ENCODE peak calls at places on chromosomes 16 and 17, in five cellular contexts. One of them, this sample, is unnamed.

GRCh38 chr16:52238710-52239109 is 308.2 kb downstream of the TOX3 start:
- DNase-seq in small intestine: no peak
- DNase-seq in glutamatergic neuron: no peak
- DNase-seq in BE2C: no peak
- DNase-seq in CD4-positive, alpha-beta memory T cell: no peak
- DNase-seq in this sample: no peak

GRCh38 chr17:73343739-73344454 is 32.1 kb upstream of the CDC42EP4 start:
- DNase-seq in small intestine: no peak
- DNase-seq in CD4-positive, alpha-beta memory T cell: no peak
- DNase-seq in BE2C: peak
- DNase-seq in glutamatergic neuron: peak
- DNase-seq in this sample: no peak

GRCh38 chr17:39867891-39868553 is at the start of gene ZPBP2:
- DNase-seq in CD4-positive, alpha-beta memory T cell: no peak
- DNase-seq in BE2C: no peak
- DNase-seq in glutamatergic neuron: no peak
- DNase-seq in small intestine: peak
- DNase-seq in this sample: no peak

GRCh38 chr17:66548659-66549311 is 246.4 kb downstream of the PRKCA start:
- DNase-seq in small intestine: no peak
- DNase-seq in glutamatergic neuron: no peak
- DNase-seq in BE2C: no peak
- DNase-seq in CD4-positive, alpha-beta memory T cell: no peak
- DNase-seq in this sample: no peak

GRCh38 chr17:46950997-46951621 is 27.9 kb downstream of the RPRML start:
- DNase-seq in CD4-positive, alpha-beta memory T cell: no peak
- DNase-seq in BE2C: peak
- DNase-seq in small intestine: no peak
- DNase-seq in glutamatergic neuron: no peak
- DNase-seq in this sample: peak

GRCh38 chr16:70428178-70428998 is 10.5 kb downstream of the ST3GAL2 start:
- DNase-seq in small intestine: peak
- DNase-seq in glutamatergic neuron: peak
- DNase-seq in BE2C: peak
- DNase-seq in CD4-positive, alpha-beta memory T cell: peak
- DNase-seq in this sample: no peak

GRCh38 chr17:72267601-72268000 is 146.8 kb downstream of the SOX9 start:
- DNase-seq in CD4-positive, alpha-beta memory T cell: no peak
- DNase-seq in small intestine: peak
- DNase-seq in BE2C: no peak
- DNase-seq in glutamatergic neuron: no peak
- DNase-seq in this sample: no peak

GRCh38 chr17:40727447-40728231 is 24.1 kb upstream of the KRT24 start:
- DNase-seq in small intestine: peak
- DNase-seq in BE2C: no peak
- DNase-seq in glutamatergic neuron: no peak
- DNase-seq in CD4-positive, alpha-beta memory T cell: no peak
- DNase-seq in this sample: no peak

GRCh38 chr17:17201907-17202306 is 4.2 kb downstream of the PLD6 start:
- DNase-seq in CD4-positive, alpha-beta memory T cell: no peak
- DNase-seq in glutamatergic neuron: no peak
- DNase-seq in small intestine: no peak
- DNase-seq in BE2C: no peak
- DNase-seq in this sample: no peak

GRCh38 chr16:8848939-8849391 is 19.8 kb downstream of the CARHSP1 start:
- DNase-seq in BE2C: no peak
- DNase-seq in CD4-positive, alpha-beta memory T cell: no peak
- DNase-seq in small intestine: no peak
- DNase-seq in glutamatergic neuron: no peak
- DNase-seq in this sample: no peak

GRCh38 chr17:2701996-2702741 is 9.4 kb downstream of the CLUH start:
- DNase-seq in BE2C: no peak
- DNase-seq in small intestine: no peak
- DNase-seq in CD4-positive, alpha-beta memory T cell: no peak
- DNase-seq in glutamatergic neuron: peak
- DNase-seq in this sample: no peak

GRCh38 chr17:34727601-34728000 is 148.2 kb downstream of the TMEM132E start:
- DNase-seq in CD4-positive, alpha-beta memory T cell: no peak
- DNase-seq in small intestine: no peak
- DNase-seq in glutamatergic neuron: no peak
- DNase-seq in BE2C: no peak
- DNase-seq in this sample: no peak

GRCh38 chr17:52027081-52027480 is 131.4 kb downstream of the CA10 start:
- DNase-seq in BE2C: no peak
- DNase-seq in glutamatergic neuron: no peak
- DNase-seq in small intestine: no peak
- DNase-seq in CD4-positive, alpha-beta memory T cell: no peak
- DNase-seq in this sample: no peak

GRCh38 chr16:88435437-88436355 is 17.4 kb upstream of the ZFPM1 start:
- DNase-seq in BE2C: no peak
- DNase-seq in glutamatergic neuron: no peak
- DNase-seq in small intestine: no peak
- DNase-seq in CD4-positive, alpha-beta memory T cell: no peak
- DNase-seq in this sample: no peak

GRCh38 chr17:80110927-80111701 is 9.7 kb downstream of the GAA start:
- DNase-seq in small intestine: no peak
- DNase-seq in BE2C: no peak
- DNase-seq in glutamatergic neuron: no peak
- DNase-seq in CD4-positive, alpha-beta memory T cell: no peak
- DNase-seq in this sample: no peak

GRCh38 chr16:23539984-23540816 is 16.9 kb downstream of the EARS2 start:
- DNase-seq in BE2C: no peak
- DNase-seq in CD4-positive, alpha-beta memory T cell: no peak
- DNase-seq in small intestine: no peak
- DNase-seq in glutamatergic neuron: no peak
- DNase-seq in this sample: no peak

GRCh38 chr17:52106638-52107261 is 51.8 kb downstream of the CA10 start:
- DNase-seq in BE2C: peak
- DNase-seq in small intestine: peak
- DNase-seq in glutamatergic neuron: peak
- DNase-seq in CD4-positive, alpha-beta memory T cell: peak
- DNase-seq in this sample: peak

GRCh38 chr16:50547340-50547865 is 793 bp upstream of the NKD1 start:
- DNase-seq in BE2C: peak
- DNase-seq in small intestine: peak
- DNase-seq in glutamatergic neuron: peak
- DNase-seq in CD4-positive, alpha-beta memory T cell: peak
- DNase-seq in this sample: peak

GRCh38 chr17:15103785-15104184 is 161.3 kb downstream of the PMP22 start:
- DNase-seq in CD4-positive, alpha-beta memory T cell: no peak
- DNase-seq in glutamatergic neuron: no peak
- DNase-seq in BE2C: no peak
- DNase-seq in small intestine: no peak
- DNase-seq in this sample: no peak

GRCh38 chr16:85564277-85565051 is 48.7 kb upstream of the GSE1 start:
- DNase-seq in BE2C: no peak
- DNase-seq in small intestine: no peak
- DNase-seq in glutamatergic neuron: no peak
- DNase-seq in CD4-positive, alpha-beta memory T cell: peak
- DNase-seq in this sample: no peak

GRCh38 chr17:82419471-82419995 is 1.1 kb upstream of the OGFOD3 start:
- DNase-seq in small intestine: peak
- DNase-seq in CD4-positive, alpha-beta memory T cell: no peak
- DNase-seq in BE2C: no peak
- DNase-seq in glutamatergic neuron: no peak
- DNase-seq in this sample: no peak

GRCh38 chr16:49961087-49961486 is 63.9 kb upstream of the CNEP1R1 start:
- DNase-seq in BE2C: no peak
- DNase-seq in glutamatergic neuron: no peak
- DNase-seq in CD4-positive, alpha-beta memory T cell: no peak
- DNase-seq in small intestine: no peak
- DNase-seq in this sample: peak

GRCh38 chr16:53034306-53034705 is 18.4 kb downstream of the CHD9NB start:
- DNase-seq in small intestine: no peak
- DNase-seq in BE2C: no peak
- DNase-seq in glutamatergic neuron: no peak
- DNase-seq in CD4-positive, alpha-beta memory T cell: no peak
- DNase-seq in this sample: no peak

GRCh38 chr17:66942453-66943264 is 21.8 kb upstream of the CACNG4 start:
- DNase-seq in small intestine: no peak
- DNase-seq in CD4-positive, alpha-beta memory T cell: no peak
- DNase-seq in glutamatergic neuron: no peak
- DNase-seq in BE2C: no peak
- DNase-seq in this sample: no peak

GRCh38 chr16:85956426-85956825 is 57.5 kb downstream of the IRF8 start:
- DNase-seq in BE2C: no peak
- DNase-seq in small intestine: no peak
- DNase-seq in CD4-positive, alpha-beta memory T cell: no peak
- DNase-seq in glutamatergic neuron: no peak
- DNase-seq in this sample: no peak

GRCh38 chr17:79707931-79708891 is 22.5 kb upstream of the ENPP7 start:
- DNase-seq in BE2C: peak
- DNase-seq in glutamatergic neuron: peak
- DNase-seq in small intestine: peak
- DNase-seq in CD4-positive, alpha-beta memory T cell: no peak
- DNase-seq in this sample: peak

This sample was measured in NCI-H2081.